ENCODE peak calls at places on chromosome 3, in nine cellular contexts. T is tibial nerve, D is body of pancreas, Y is upper lobe of right lung, P is heart right ventricle, M is Panc1, O is ovary, U is stomach, N is pancreas. A is an unnamed sample. For H3K9me3, the result is how much of the 10 kb centered on the place peaks cover.

GRCh38 chr3:120129041-120129440 is 34.8 kb upstream of the GSK3B start:
- DNase-seq in T (no peak), P (no peak), Y (no peak), N (no peak), O (no peak), M (no peak), U (no peak), D (no peak), A (no peak)

GRCh38 chr3:158160958-158161357 is 51.1 kb downstream of the RSRC1 start:
- DNase-seq in O (no peak), Y (no peak), D (no peak), N (no peak), U (no peak), T (no peak), P (no peak), M (peak), A (no peak)

GRCh38 chr3:112412494-112412893 is 79.5 kb downstream of the CD200 start:
- DNase-seq in Y (no peak), D (no peak), P (no peak), T (no peak), M (no peak), U (no peak), O (no peak), N (no peak), A (no peak)

GRCh38 chr3:171306631-171307030 is 153.6 kb downstream of the TNIK start:
- DNase-seq in Y (no peak), D (peak), T (peak), P (peak), N (no peak), U (peak), M (no peak), O (peak), A (peak)

GRCh38 chr3:39809181-39809994 is at the start of gene MYRIP:
- DNase-seq in P (peak), O (peak), D (peak), Y (peak), N (peak), M (no peak), T (no peak), U (peak), A (peak)

GRCh38 chr3:14141602-14142315 is 16.9 kb downstream of the TMEM43 start:
- DNase-seq in O (no peak), Y (no peak), D (no peak), N (no peak), T (no peak), P (peak), M (no peak), U (no peak), A (no peak)

GRCh38 chr3:37892917-37893595 is 31.4 kb downstream of the CTDSPL start:
- DNase-seq in Y (peak), T (peak), N (no peak), M (no peak), D (peak), U (no peak), O (peak), P (peak), A (no peak)

GRCh38 chr3:15330031-15330596 is 2.3 kb downstream of the SH3BP5 start:
- DNase-seq in P (no peak), T (peak), M (no peak), D (peak), N (no peak), Y (no peak), U (no peak), O (peak), A (peak)

GRCh38 chr3:189927975-189928895 is 192.5 kb downstream of the P3H2 start:
- DNase-seq in D (peak), T (no peak), P (no peak), N (no peak), O (no peak), Y (no peak), U (no peak), M (no peak), A (no peak)

GRCh38 chr3:65576942-65577341 is 461.8 kb downstream of the MAGI1 start:
- DNase-seq in U (no peak), O (no peak), Y (no peak), M (no peak), P (no peak), T (no peak), N (no peak), D (no peak), A (no peak)

GRCh38 chr3:141150931-141151330 is 80.7 kb upstream of the PXYLP1 start:
- DNase-seq in D (no peak), Y (no peak), U (no peak), O (no peak), T (no peak), M (no peak), P (no peak), N (no peak), A (no peak)

GRCh38 chr3:134485075-134485536 is 679 bp downstream of the ANAPC13 start:
- DNase-seq in N (peak), P (no peak), O (peak), Y (no peak), U (no peak), T (no peak), M (no peak), D (peak), A (no peak)

GRCh38 chr3:14841836-14842235 is 23.1 kb downstream of the FGD5 start:
- DNase-seq in M (no peak), N (no peak), P (no peak), O (no peak), Y (no peak), U (no peak), T (no peak), D (no peak), A (no peak)

GRCh38 chr3:184155644-184156521 is 706 bp downstream of the DVL3 start:
- DNase-seq in M (no peak), P (peak), D (peak), N (peak), T (no peak), U (no peak), O (peak), Y (peak), A (peak)

GRCh38 chr3:183317886-183318845 is 65.1 kb downstream of the B3GNT5 start:
- DNase-seq in M (no peak), P (no peak), U (no peak), Y (no peak), O (no peak), D (no peak), N (no peak), T (no peak), A (no peak)

GRCh38 chr3:186108106-186108940 is 566 bp downstream of the ETV5 start:
- DNase-seq in D (peak), O (peak), T (peak), N (peak), P (peak), Y (peak), U (no peak), M (no peak), A (no peak)

GRCh38 chr3:27568393-27568792 is 84.2 kb upstream of the SLC4A7 start:
- DNase-seq in T (peak), N (peak), P (peak), U (peak), D (peak), O (peak), Y (peak), M (no peak), A (peak)

GRCh38 chr3:11084098-11084497 is 70.2 kb upstream of the HRH1 start:
- DNase-seq in N (no peak), T (no peak), D (no peak), U (no peak), O (no peak), M (no peak), Y (no peak), P (no peak), A (no peak)

GRCh38 chr3:186115229-186115996 is 6.5 kb upstream of the ETV5 start:
- DNase-seq in M (no peak), T (no peak), O (no peak), D (no peak), N (no peak), P (no peak), U (no peak), Y (no peak), A (no peak)

GRCh38 chr3:101484805-101485620 is 28.0 kb downstream of the SENP7 start:
- DNase-seq in Y (no peak), M (no peak), D (no peak), N (no peak), U (no peak), O (no peak), T (no peak), P (no peak), A (no peak)

GRCh38 chr3:8503871-8504610 is 2.4 kb downstream of the LMCD1 start:
- DNase-seq in U (no peak), N (no peak), O (no peak), T (no peak), P (no peak), M (no peak), Y (no peak), D (no peak), A (no peak)

GRCh38 chr3:113247051-113247450 is 35.7 kb downstream of the BOC start:
- DNase-seq in N (no peak), M (no peak), Y (no peak), P (no peak), T (no peak), U (no peak), D (no peak), O (no peak), A (no peak)

GRCh38 chr3:106457278-106458210 is 588.7 kb upstream of the CBLB start:
- DNase-seq in T (peak), N (no peak), P (peak), D (peak), Y (no peak), O (peak), U (no peak), M (no peak), A (peak)

GRCh38 chr3:43215684-43216336 is 70.5 kb upstream of the SNRK start:
- DNase-seq in D (no peak), O (no peak), M (no peak), T (no peak), N (no peak), P (no peak), Y (no peak), U (no peak), A (no peak)

GRCh38 chr3:2978977-2979732 is 131.0 kb downstream of the IL5RA start:
- DNase-seq in M (no peak), P (no peak), D (no peak), U (no peak), O (no peak), Y (no peak), T (no peak), N (no peak), A (no peak)

GRCh38 chr3:173891272-173892100 is 493.9 kb downstream of the NLGN1 start:
- DNase-seq in D (no peak), O (no peak), U (no peak), M (no peak), Y (no peak), T (no peak), P (no peak), N (no peak), A (no peak)

GRCh38 chr3:130759692-130760338 is 13.2 kb upstream of the PIK3R4 start:
- DNase-seq in P (no peak), U (peak), T (no peak), Y (no peak), D (peak), O (peak), M (peak), N (no peak), A (no peak)

GRCh38 chr3:187741403-187742350 is 3.6 kb downstream of the BCL6 start:
- DNase-seq in Y (peak), T (peak), N (peak), U (peak), M (peak), O (peak), P (peak), D (peak), A (peak)

GRCh38 chr3:121723485-121723884 is 26.1 kb downstream of the GOLGB1 start:
- DNase-seq in Y (no peak), O (no peak), D (no peak), P (no peak), N (no peak), T (no peak), U (no peak), M (no peak), A (no peak)

GRCh38 chr3:147120029-147120428 is 286.3 kb downstream of the ZIC4 start:
- DNase-seq in P (no peak), U (no peak), M (no peak), D (no peak), T (no peak), N (no peak), O (no peak), Y (no peak), A (no peak)

GRCh38 chr3:13134166-13134878 is 61.1 kb upstream of the IQSEC1 start:
- DNase-seq in D (peak), U (peak), T (no peak), O (no peak), Y (peak), P (no peak), M (no peak), N (no peak), A (peak)

GRCh38 chr3:159032311-159032710 is 230.5 kb downstream of the MFSD1 start:
- DNase-seq in U (no peak), D (no peak), N (no peak), M (no peak), T (no peak), Y (no peak), P (no peak), O (no peak), A (no peak)

GRCh38 chr3:172128852-172129251 is 89.5 kb downstream of the FNDC3B start:
- DNase-seq in O (no peak), U (no peak), M (no peak), P (no peak), N (no peak), T (no peak), D (no peak), Y (no peak), A (no peak)

GRCh38 chr3:64717872-64718613 is 30.2 kb upstream of the ADAMTS9 start:
- DNase-seq in M (no peak), P (no peak), O (no peak), Y (no peak), D (peak), T (no peak), U (no peak), N (no peak), A (no peak)

GRCh38 chr3:80733522-80734176 is 965.9 kb upstream of the ROBO1 start:
- DNase-seq in N (no peak), T (no peak), Y (no peak), O (no peak), U (peak), P (no peak), D (peak), M (no peak), A (no peak)

GRCh38 chr3:185824051-185824466 is 783 bp downstream of the IGF2BP2 start:
- DNase-seq in N (peak), U (peak), T (no peak), M (no peak), D (peak), P (peak), Y (no peak), O (no peak), A (no peak)

GRCh38 chr3:112646623-112647022 is 5.7 kb upstream of the CCDC80 start:
- DNase-seq in Y (no peak), P (no peak), T (no peak), O (no peak), D (no peak), M (no peak), N (no peak), U (no peak), A (no peak)

GRCh38 chr3:136753112-136753939 is 1.1 kb upstream of the STAG1 start:
- DNase-seq in Y (no peak), P (no peak), U (no peak), D (no peak), N (no peak), T (no peak), M (no peak), O (no peak), A (no peak)

GRCh38 chr3:187567741-187568140 is 102.5 kb downstream of the SST start:
- DNase-seq in U (no peak), O (no peak), N (no peak), M (no peak), T (no peak), D (no peak), Y (no peak), P (no peak), A (no peak)

GRCh38 chr3:72678892-72679291 is 169.4 kb downstream of the SHQ1 start:
- DNase-seq in T (no peak), D (no peak), U (no peak), N (no peak), O (no peak), P (no peak), M (no peak), Y (no peak), A (no peak)

GRCh38 chr3:72681598-72681997 is 166.6 kb downstream of the SHQ1 start:
- DNase-seq in P (no peak), D (no peak), M (no peak), U (no peak), T (no peak), N (no peak), O (no peak), Y (no peak), A (no peak)

GRCh38 chr3:72678380-72678779 is 169.9 kb downstream of the SHQ1 start:
- DNase-seq in U (no peak), Y (no peak), O (no peak), M (no peak), N (no peak), T (no peak), D (no peak), P (no peak), A (no peak)

GRCh38 chr3:72680766-72681165 is 167.5 kb downstream of the SHQ1 start:
- DNase-seq in O (no peak), Y (no peak), P (no peak), N (no peak), D (no peak), T (no peak), M (no peak), U (no peak), A (no peak)

GRCh38 chr3:72679540-72680198 is 168.6 kb downstream of the SHQ1 start:
- DNase-seq in Y (no peak), D (no peak), U (no peak), N (no peak), T (no peak), O (no peak), M (no peak), P (no peak), A (no peak)
- H3K9me3 ChIP-seq in Y (under half), D (under half), U (under half), N (under half), T (under half), O (under half), M (under half), P (under half), A (under half)

GRCh38 chr3:7332696-7333095 is 471.8 kb downstream of the GRM7 start:
- DNase-seq in U (no peak), T (no peak), D (no peak), P (no peak), Y (no peak), N (no peak), O (no peak), M (no peak), A (no peak)

GRCh38 chr3:7333125-7333524 is 472.2 kb downstream of the GRM7 start:
- DNase-seq in U (no peak), M (no peak), N (no peak), D (no peak), T (no peak), P (no peak), O (no peak), Y (no peak), A (no peak)

GRCh38 chr3:7322957-7323679 is 462.2 kb downstream of the GRM7 start:
- DNase-seq in T (no peak), P (no peak), N (no peak), U (no peak), M (no peak), D (no peak), Y (no peak), O (no peak), A (no peak)

GRCh38 chr3:7328339-7328738 is 467.4 kb downstream of the GRM7 start:
- DNase-seq in O (no peak), P (no peak), N (no peak), M (no peak), D (no peak), T (no peak), Y (no peak), U (no peak), A (no peak)
- H3K9me3 ChIP-seq in O (under half), P (under half), N (under half), M (under half), D (under half), T (under half), Y (under half), U (under half), A (under half)

GRCh38 chr3:9565316-9565715 is 11.7 kb upstream of the LHFPL4 start:
- DNase-seq in D (no peak), T (no peak), Y (no peak), O (no peak), M (no peak), U (no peak), P (no peak), N (no peak), A (no peak)
- H3K9me3 ChIP-seq in D (under half), T (under half), Y (under half), O (under half), M (under half), U (under half), P (under half), N (under half), A (under half)

GRCh38 chr3:458124-458523 is 261.6 kb downstream of the CHL1 start:
- DNase-seq in N (no peak), T (no peak), Y (no peak), U (no peak), D (no peak), M (no peak), P (no peak), O (no peak), A (no peak)
- H3K9me3 ChIP-seq in N (under half), T (under half), Y (under half), U (under half), D (under half), M (under half), P (under half), O (under half), A (under half)

GRCh38 chr3:168327836-168328235 is 232.1 kb upstream of the GOLIM4 start:
- DNase-seq in N (no peak), M (no peak), U (no peak), Y (no peak), P (no peak), D (no peak), T (no peak), O (no peak), A (no peak)
- H3K9me3 ChIP-seq in N (under half), M (under half), U (under half), Y (under half), P (under half), D (under half), T (under half), O (under half), A (under half)

GRCh38 chr3:1666865-1667264 is 431.8 kb upstream of the CNTN4 start:
- DNase-seq in D (no peak), N (no peak), Y (no peak), T (no peak), M (no peak), O (no peak), U (no peak), P (no peak), A (no peak)

GRCh38 chr3:1664266-1664665 is 434.4 kb upstream of the CNTN4 start:
- DNase-seq in T (no peak), Y (no peak), M (no peak), D (no peak), O (no peak), U (no peak), P (no peak), N (no peak), A (no peak)
- H3K9me3 ChIP-seq in T (under half), Y (under half), M (under half), D (under half), O (under half), U (under half), P (under half), N (under half), A (under half)

GRCh38 chr3:44643024-44643423 is 5.5 kb upstream of the ZNF35 start:
- DNase-seq in N (no peak), O (no peak), M (no peak), U (no peak), Y (no peak), P (no peak), D (no peak), T (no peak), A (no peak)
- H3K9me3 ChIP-seq in N (under half), O (under half), M (half or more), U (under half), Y (under half), P (under half), D (under half), T (under half), A (half or more)

GRCh38 chr3:5542472-5542871 is 355.0 kb downstream of the EDEM1 start:
- DNase-seq in D (no peak), O (no peak), U (no peak), M (no peak), Y (no peak), P (no peak), N (no peak), T (no peak), A (no peak)
- H3K9me3 ChIP-seq in D (under half), O (under half), U (under half), M (under half), Y (under half), P (under half), N (under half), T (under half), A (under half)

DNA sequence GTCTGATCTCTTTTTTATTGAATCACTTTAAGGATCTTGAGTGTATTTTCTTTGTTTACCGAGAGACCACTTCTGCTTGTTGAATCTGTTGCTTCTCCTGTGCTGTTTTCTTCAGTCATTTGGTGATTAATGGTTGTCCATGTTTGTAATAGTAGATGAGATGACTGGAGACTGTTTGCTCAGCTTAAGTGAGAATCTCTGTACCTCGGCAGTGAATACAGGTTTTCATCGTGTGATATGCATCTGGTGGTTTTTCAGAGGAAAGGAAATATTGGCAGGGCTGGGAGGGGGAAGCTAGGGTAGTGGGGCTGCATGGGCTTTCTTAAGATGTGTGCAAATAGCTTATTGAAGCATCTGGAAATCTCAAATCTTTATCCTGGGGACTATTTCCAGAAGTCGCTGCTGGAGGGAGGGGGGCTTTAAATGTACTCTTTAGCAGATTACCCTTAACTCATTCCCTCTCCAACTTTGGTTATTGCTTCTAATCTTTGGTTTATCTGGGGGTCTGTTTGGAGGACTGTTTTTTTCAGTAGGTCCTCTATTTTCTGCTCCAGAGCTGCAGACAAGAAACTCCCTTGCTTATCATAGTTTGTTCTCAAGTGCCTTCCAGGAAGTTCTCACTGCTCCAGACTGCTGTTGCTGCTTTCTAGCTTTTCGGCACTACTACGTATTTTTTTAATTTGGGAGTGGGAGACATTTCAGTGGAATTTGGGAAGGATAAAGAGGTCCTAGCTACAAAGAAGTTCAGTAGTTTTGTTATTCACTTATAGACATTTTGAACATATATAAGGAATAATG is 19.4 kb downstream of the CMTM8 start:
- DNase-seq in D (no peak), U (no peak), M (no peak), N (no peak), O (no peak), P (no peak), Y (no peak), T (no peak), A (no peak)
- H3K9me3 ChIP-seq in D (under half), U (under half), M (under half), N (under half), O (under half), P (under half), Y (under half), T (under half), A (under half)

GRCh38 chr3:1723726-1724125 is 374.9 kb upstream of the CNTN4 start:
- DNase-seq in Y (no peak), O (no peak), U (no peak), M (no peak), T (no peak), N (no peak), D (no peak), P (no peak), A (no peak)
- H3K9me3 ChIP-seq in Y (under half), O (under half), U (under half), M (under half), T (under half), N (under half), D (under half), P (under half), A (under half)

A was measured in ascending aorta.